ENCODE peak calls at places on chromosomes 13 and 19, in five cellular contexts. U is hepatocyte, A is left colon, X is mesothelial cell of epicardium, T is NCI-H146. R is an unnamed sample.

GRCh38 chr13:40660270-40660669 is 6.2 kb downstream of the FOXO1 start:
- DNase-seq in U (no peak), A (no peak), X (no peak), T (no peak), R (no peak)

GRCh38 chr13:99859178-99860177 is 112.1 kb downstream of the ZIC5 start:
- DNase-seq in U (no peak), A (no peak), X (no peak), T (peak; percentile 45), R (no peak)

GRCh38 chr19:2856457-2857055 is 10.6 kb upstream of the ZNF556 start:
- DNase-seq in U (no peak), A (no peak), X (no peak), T (no peak), R (no peak)

GRCh38 chr19:21143846-21144245 is 2.0 kb downstream of the ZNF431 start:
- DNase-seq in U (no peak), A (no peak), X (no peak), T (no peak), R (no peak)

GRCh38 chr13:76830805-76831204 is 55.4 kb downstream of the KCTD12 start:
- DNase-seq in U (no peak), A (no peak), X (no peak), T (peak; percentile 68), R (no peak)

GRCh38 chr19:11191273-11191755 is 6.0 kb downstream of the KANK2 start:
- DNase-seq in U (no peak), A (peak; percentile 66), X (no peak), T (no peak), R (no peak)

GRCh38 chr19:46488551-46488950 is 7.1 kb downstream of the PNMA8B start:
- DNase-seq in U (no peak), A (no peak), X (no peak), T (no peak), R (no peak)

GRCh38 chr13:94660695-94661324 is 51.5 kb downstream of the SOX21 start:
- DNase-seq in U (no peak), A (no peak), X (no peak), T (peak; percentile 92), R (no peak)

GRCh38 chr19:34232566-34233481 is 21.5 kb upstream of the GARRE1 start:
- DNase-seq in U (peak; percentile 49), A (no peak), X (no peak), T (no peak), R (no peak)

GRCh38 chr13:53197424-53197823 is 168.8 kb downstream of the OLFM4 start:
- DNase-seq in U (no peak), A (no peak), X (no peak), T (peak; percentile 57), R (no peak)

GRCh38 chr19:38543807-38544568 is 73.8 kb downstream of the MAP4K1 start:
- DNase-seq in U (peak; percentile 77), A (peak; percentile 59), X (no peak), T (peak; percentile 54), R (peak; percentile 82)

GRCh38 chr19:32642771-32643170 is 32.2 kb downstream of the ANKRD27 start:
- DNase-seq in U (no peak), A (no peak), X (no peak), T (no peak), R (no peak)

GRCh38 chr19:30150626-30151025 is 208.6 kb downstream of the URI1 start:
- DNase-seq in U (no peak), A (no peak), X (no peak), T (no peak), R (no peak)

GRCh38 chr13:67139551-67139950 is 90.6 kb downstream of the PCDH9 start:
- DNase-seq in U (no peak), A (no peak), X (no peak), T (no peak), R (no peak)

GRCh38 chr19:4045597-4046361 is 20.9 kb downstream of the ZBTB7A start:
- DNase-seq in U (no peak), A (no peak), X (no peak), T (no peak), R (no peak)

GRCh38 chr19:54792814-54793213 is 10.6 kb upstream of the KIR2DL4 start:
- DNase-seq in U (no peak), A (no peak), X (no peak), T (no peak), R (no peak)

GRCh38 chr13:48533986-48534600 is 1.2 kb upstream of the RCBTB2 start:
- DNase-seq in U (no peak), A (no peak), X (no peak), T (no peak), R (no peak)

GRCh38 chr19:33193864-33194362 is at the start of gene LRP3:
- DNase-seq in U (peak; percentile 83), A (no peak), X (peak; percentile 54), T (peak; percentile 79), R (peak; percentile 78)

GRCh38 chr13:80379245-80379644 is 38.3 kb upstream of the SPRY2 start:
- DNase-seq in U (peak; percentile 14), A (no peak), X (no peak), T (no peak), R (no peak)

GRCh38 chr19:29667941-29668340 is 2.7 kb downstream of the PLEKHF1 start:
- DNase-seq in U (no peak), A (no peak), X (no peak), T (no peak), R (peak; percentile 50)

GRCh38 chr19:55490478-55491436 is 2.5 kb downstream of the SSC5D start:
- DNase-seq in U (no peak), A (no peak), X (no peak), T (no peak), R (no peak)

GRCh38 chr19:17107546-17108452 is 32.2 kb downstream of the MYO9B start:
- DNase-seq in U (peak; percentile 91), A (peak; percentile 85), X (no peak), T (peak; percentile 77), R (peak; percentile 78)

GRCh38 chr19:48551437-48552302 is at the start of gene SULT2B1:
- DNase-seq in U (no peak), A (peak; percentile 88), X (no peak), T (peak; percentile 92), R (peak; percentile 86)

GRCh38 chr19:37907735-37908066 is 693 bp downstream of the SIPA1L3 start:
- DNase-seq in U (no peak), A (no peak), X (no peak), T (no peak), R (no peak)

GRCh38 chr13:49210114-49210513 is 10.0 kb upstream of the MLNR start:
- DNase-seq in U (no peak), A (no peak), X (no peak), T (no peak), R (no peak)

GRCh38 chr19:14479309-14479984 is 4.3 kb upstream of the PTGER1 start:
- DNase-seq in U (no peak), A (no peak), X (no peak), T (no peak), R (no peak)

GRCh38 chr19:11345122-11345752 is 831 bp downstream of the TMEM205 start:
- DNase-seq in U (peak; percentile 32), A (no peak), X (no peak), T (no peak), R (no peak)

GRCh38 chr19:32581704-32582164 is 744 bp downstream of the PDCD5 start:
- DNase-seq in U (peak; percentile 39), A (peak; percentile 30), X (no peak), T (peak; percentile 57), R (no peak)

GRCh38 chr19:33799507-33799906 is 2.8 kb downstream of the KCTD15 start:
- DNase-seq in U (no peak), A (no peak), X (no peak), T (no peak), R (no peak)

GRCh38 chr19:48190288-48191284 is 20.1 kb downstream of the ZSWIM9 start:
- DNase-seq in U (peak; percentile 83), A (no peak), X (peak; percentile 38), T (peak; percentile 96), R (no peak)

GRCh38 chr19:6229216-6229913 is 50.4 kb downstream of the MLLT1 start:
- DNase-seq in U (no peak), A (no peak), X (no peak), T (no peak), R (peak; percentile 37)

GRCh38 chr13:98997051-98997730 is 19.3 kb upstream of the DOCK9 start:
- DNase-seq in U (no peak), A (no peak), X (no peak), T (no peak), R (no peak)

GRCh38 chr13:82900453-82900852 is 981.8 kb downstream of the SLITRK1 start:
- DNase-seq in U (no peak), A (no peak), X (no peak), T (no peak), R (no peak)

GRCh38 chr13:32381539-32381938 is 46.4 kb downstream of the N4BP2L1 start:
- DNase-seq in U (peak; percentile 44), A (no peak), X (no peak), T (peak; percentile 50), R (no peak)

GRCh38 chr13:105336706-105337582 is 1198.5 kb downstream of the EFNB2 start:
- DNase-seq in U (no peak), A (no peak), X (no peak), T (no peak), R (no peak)

GRCh38 chr13:109156181-109156935 is 526.9 kb downstream of the MYO16 start:
- DNase-seq in U (no peak), A (no peak), X (no peak), T (no peak), R (peak; percentile 66)

GRCh38 chr13:106772202-106772601 is 204.3 kb upstream of the ARGLU1 start:
- DNase-seq in U (peak; percentile 28), A (no peak), X (no peak), T (no peak), R (no peak)

GRCh38 chr19:49155005-49155826 is at the start of gene HRC:
- DNase-seq in U (no peak), A (no peak), X (no peak), T (no peak), R (no peak)

GRCh38 chr19:18156841-18157464 is 4.0 kb downstream of the PIK3R2 start:
- DNase-seq in U (peak; percentile 89), A (peak; percentile 97), X (peak; percentile 71), T (peak; percentile 91), R (peak; percentile 95)

GRCh38 chr19:41616785-41617621 is 9.9 kb downstream of the CEACAM4 start:
- DNase-seq in U (peak; percentile 21), A (no peak), X (no peak), T (no peak), R (no peak)